ENCODE peak calls at places on chromosomes 13 and 19, in six cellular contexts. One of them, this sample, is unnamed.

GRCh38 chr19:13689050-13689449 is 75.3 kb upstream of the MRI1 start:
- DNase-seq in uterus: no peak
- DNase-seq in HCT116: peak
- DNase-seq in thoracic aorta: no peak
- DNase-seq in trophoblast cell: no peak
- DNase-seq in osteoblast: no peak
- DNase-seq in this sample: no peak

GRCh38 chr13:21037656-21038055 is 23.7 kb downstream of the LATS2 start:
- DNase-seq in uterus: no peak
- DNase-seq in HCT116: no peak
- DNase-seq in thoracic aorta: no peak
- DNase-seq in trophoblast cell: no peak
- DNase-seq in osteoblast: no peak
- DNase-seq in this sample: no peak

GRCh38 chr19:51440846-51441409 is 17.3 kb downstream of the SIGLEC8 start:
- DNase-seq in uterus: no peak
- DNase-seq in HCT116: no peak
- DNase-seq in thoracic aorta: no peak
- DNase-seq in trophoblast cell: no peak
- DNase-seq in osteoblast: no peak
- DNase-seq in this sample: no peak

GRCh38 chr13:37011788-37012187 is 11.2 kb downstream of the EXOSC8 start:
- DNase-seq in uterus: no peak
- DNase-seq in HCT116: no peak
- DNase-seq in thoracic aorta: no peak
- DNase-seq in trophoblast cell: no peak
- DNase-seq in osteoblast: no peak
- DNase-seq in this sample: no peak

GRCh38 chr19:18000981-18001836 is 6.8 kb upstream of the ARRDC2 start:
- DNase-seq in uterus: peak
- DNase-seq in HCT116: peak
- DNase-seq in thoracic aorta: peak
- DNase-seq in trophoblast cell: peak
- DNase-seq in osteoblast: peak
- DNase-seq in this sample: peak

GRCh38 chr19:41302624-41303351 is 7.2 kb upstream of the CCDC97 start:
- DNase-seq in uterus: no peak
- DNase-seq in HCT116: no peak
- DNase-seq in thoracic aorta: no peak
- DNase-seq in trophoblast cell: no peak
- DNase-seq in osteoblast: no peak
- DNase-seq in this sample: no peak

GRCh38 chr19:16066611-16067104 is 9.6 kb upstream of the TPM4 start:
- DNase-seq in uterus: peak
- DNase-seq in HCT116: peak
- DNase-seq in thoracic aorta: no peak
- DNase-seq in trophoblast cell: peak
- DNase-seq in osteoblast: peak
- DNase-seq in this sample: no peak

GRCh38 chr19:31064486-31064885 is 284.8 kb downstream of the TSHZ3 start:
- DNase-seq in uterus: no peak
- DNase-seq in HCT116: no peak
- DNase-seq in thoracic aorta: no peak
- DNase-seq in trophoblast cell: no peak
- DNase-seq in osteoblast: no peak
- DNase-seq in this sample: no peak

GRCh38 chr19:2983351-2984195 is 6.2 kb downstream of the TLE6 start:
- DNase-seq in uterus: peak
- DNase-seq in HCT116: no peak
- DNase-seq in thoracic aorta: no peak
- DNase-seq in trophoblast cell: peak
- DNase-seq in osteoblast: peak
- DNase-seq in this sample: no peak

GRCh38 chr19:37867831-37868230 is 38.6 kb downstream of the WDR87 start:
- DNase-seq in uterus: no peak
- DNase-seq in HCT116: no peak
- DNase-seq in thoracic aorta: no peak
- DNase-seq in trophoblast cell: no peak
- DNase-seq in osteoblast: no peak
- DNase-seq in this sample: no peak

GRCh38 chr19:14023404-14024235 is 4.3 kb upstream of the RLN3 start:
- DNase-seq in uterus: peak
- DNase-seq in HCT116: no peak
- DNase-seq in thoracic aorta: no peak
- DNase-seq in trophoblast cell: no peak
- DNase-seq in osteoblast: peak
- DNase-seq in this sample: no peak

GRCh38 chr19:18282021-18282787 is 782 bp upstream of the JUND start:
- DNase-seq in uterus: no peak
- DNase-seq in HCT116: no peak
- DNase-seq in thoracic aorta: peak
- DNase-seq in trophoblast cell: no peak
- DNase-seq in osteoblast: no peak
- DNase-seq in this sample: peak

GRCh38 chr13:81987677-81988357 is 1646.9 kb upstream of the SPRY2 start:
- DNase-seq in uterus: no peak
- DNase-seq in HCT116: no peak
- DNase-seq in thoracic aorta: no peak
- DNase-seq in trophoblast cell: no peak
- DNase-seq in osteoblast: no peak
- DNase-seq in this sample: no peak

GRCh38 chr13:87872813-87873212 is 201.6 kb downstream of the SLITRK5 start:
- DNase-seq in uterus: no peak
- DNase-seq in HCT116: no peak
- DNase-seq in thoracic aorta: no peak
- DNase-seq in trophoblast cell: no peak
- DNase-seq in osteoblast: no peak
- DNase-seq in this sample: no peak

GRCh38 chr13:58085819-58086218 is 454.3 kb downstream of the PCDH17 start:
- DNase-seq in uterus: no peak
- DNase-seq in HCT116: no peak
- DNase-seq in thoracic aorta: no peak
- DNase-seq in trophoblast cell: no peak
- DNase-seq in osteoblast: no peak
- DNase-seq in this sample: no peak

GRCh38 chr19:49613374-49613773 is 22.4 kb downstream of the PRR12 start:
- DNase-seq in uterus: no peak
- DNase-seq in HCT116: no peak
- DNase-seq in thoracic aorta: no peak
- DNase-seq in trophoblast cell: no peak
- DNase-seq in osteoblast: peak
- DNase-seq in this sample: no peak

GRCh38 chr19:48625891-48626327 is 6.6 kb downstream of the SPHK2 start:
- DNase-seq in uterus: no peak
- DNase-seq in HCT116: no peak
- DNase-seq in thoracic aorta: no peak
- DNase-seq in trophoblast cell: no peak
- DNase-seq in osteoblast: no peak
- DNase-seq in this sample: no peak

GRCh38 chr13:50012396-50013169 is 2.7 kb upstream of the KCNRG start:
- DNase-seq in uterus: no peak
- DNase-seq in HCT116: no peak
- DNase-seq in thoracic aorta: no peak
- DNase-seq in trophoblast cell: no peak
- DNase-seq in osteoblast: no peak
- DNase-seq in this sample: no peak

GRCh38 chr13:97257800-97258799 is 36.0 kb downstream of the MBNL2 start:
- DNase-seq in uterus: peak
- DNase-seq in HCT116: peak
- DNase-seq in thoracic aorta: peak
- DNase-seq in trophoblast cell: peak
- DNase-seq in osteoblast: peak
- DNase-seq in this sample: no peak

GRCh38 chr19:12527034-12527836 is 24.0 kb downstream of the ZNF564 start:
- DNase-seq in uterus: no peak
- DNase-seq in HCT116: no peak
- DNase-seq in thoracic aorta: no peak
- DNase-seq in trophoblast cell: no peak
- DNase-seq in osteoblast: no peak
- DNase-seq in this sample: no peak

GRCh38 chr19:3263866-3264265 is 39.4 kb downstream of the CELF5 start:
- DNase-seq in uterus: no peak
- DNase-seq in HCT116: no peak
- DNase-seq in thoracic aorta: no peak
- DNase-seq in trophoblast cell: no peak
- DNase-seq in osteoblast: peak
- DNase-seq in this sample: no peak

GRCh38 chr13:64362564-64362963 is 2867.6 kb downstream of the PCDH9 start:
- DNase-seq in uterus: no peak
- DNase-seq in HCT116: no peak
- DNase-seq in thoracic aorta: no peak
- DNase-seq in trophoblast cell: no peak
- DNase-seq in osteoblast: no peak
- DNase-seq in this sample: no peak

GRCh38 chr19:38351865-38352395 is 16.3 kb downstream of the CATSPERG start:
- DNase-seq in uterus: no peak
- DNase-seq in HCT116: no peak
- DNase-seq in thoracic aorta: no peak
- DNase-seq in trophoblast cell: no peak
- DNase-seq in osteoblast: no peak
- DNase-seq in this sample: no peak

GRCh38 chr13:57925250-57925649 is 293.7 kb downstream of the PCDH17 start:
- DNase-seq in uterus: no peak
- DNase-seq in HCT116: no peak
- DNase-seq in thoracic aorta: no peak
- DNase-seq in trophoblast cell: no peak
- DNase-seq in osteoblast: no peak
- DNase-seq in this sample: no peak

GRCh38 chr19:11338164-11338563 is 1.3 kb downstream of the RAB3D start:
- DNase-seq in uterus: no peak
- DNase-seq in HCT116: no peak
- DNase-seq in thoracic aorta: no peak
- DNase-seq in trophoblast cell: no peak
- DNase-seq in osteoblast: no peak
- DNase-seq in this sample: no peak

GRCh38 chr19:48329167-48329891 is 4.0 kb downstream of the EMP3 start:
- DNase-seq in uterus: peak
- DNase-seq in HCT116: no peak
- DNase-seq in thoracic aorta: no peak
- DNase-seq in trophoblast cell: no peak
- DNase-seq in osteoblast: peak
- DNase-seq in this sample: no peak

GRCh38 chr19:19207637-19208582 is 3.8 kb upstream of the NCAN start:
- DNase-seq in uterus: no peak
- DNase-seq in HCT116: no peak
- DNase-seq in thoracic aorta: no peak
- DNase-seq in trophoblast cell: no peak
- DNase-seq in osteoblast: peak
- DNase-seq in this sample: no peak

GRCh38 chr19:34336781-34337271 is 28.2 kb upstream of the GPI start:
- DNase-seq in uterus: no peak
- DNase-seq in HCT116: peak
- DNase-seq in thoracic aorta: no peak
- DNase-seq in trophoblast cell: no peak
- DNase-seq in osteoblast: no peak
- DNase-seq in this sample: no peak

GRCh38 chr13:41639955-41640780 is 182.8 kb downstream of the RGCC start:
- DNase-seq in uterus: peak
- DNase-seq in HCT116: no peak
- DNase-seq in thoracic aorta: no peak
- DNase-seq in trophoblast cell: no peak
- DNase-seq in osteoblast: no peak
- DNase-seq in this sample: no peak

GRCh38 chr19:33297401-33298145 is 4.8 kb downstream of the CEBPA start:
- DNase-seq in uterus: peak
- DNase-seq in HCT116: no peak
- DNase-seq in thoracic aorta: no peak
- DNase-seq in trophoblast cell: peak
- DNase-seq in osteoblast: peak
- DNase-seq in this sample: no peak
- H3K27ac ChIP-seq in uterus: no peak
- H3K27ac ChIP-seq in HCT116: no peak
- H3K27ac ChIP-seq in thoracic aorta: no peak
- H3K27ac ChIP-seq in trophoblast cell: peak
- H3K27ac ChIP-seq in osteoblast: no peak
- H3K27ac ChIP-seq in this sample: peak

DNA sequence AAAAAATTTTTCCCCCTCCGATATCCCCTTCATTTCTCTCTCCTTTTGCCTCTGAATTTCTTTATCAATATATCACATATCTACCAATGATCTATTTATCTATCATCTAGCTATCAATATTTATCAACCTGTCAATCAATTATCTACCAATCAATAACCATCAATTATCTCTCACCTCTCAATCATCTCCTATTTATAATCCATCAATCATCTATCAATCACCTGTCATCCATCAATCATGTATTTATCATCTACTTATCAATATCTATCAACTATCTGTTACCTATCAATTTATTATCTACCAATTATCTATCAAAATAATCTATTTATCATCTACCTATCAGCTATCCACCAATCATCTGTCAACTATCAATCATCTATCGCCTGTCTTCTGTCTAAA is 17.1 kb downstream of the MBD3L1 start:
- DNase-seq in uterus: no peak
- DNase-seq in HCT116: no peak
- DNase-seq in thoracic aorta: no peak
- DNase-seq in trophoblast cell: no peak
- DNase-seq in osteoblast: peak
- DNase-seq in this sample: no peak
- H3K27ac ChIP-seq in uterus: no peak
- H3K27ac ChIP-seq in HCT116: no peak
- H3K27ac ChIP-seq in thoracic aorta: no peak
- H3K27ac ChIP-seq in trophoblast cell: no peak
- H3K27ac ChIP-seq in osteoblast: no peak
- H3K27ac ChIP-seq in this sample: no peak

GRCh38 chr13:99059498-99060070 is 81.7 kb upstream of the DOCK9 start:
- DNase-seq in uterus: no peak
- DNase-seq in HCT116: no peak
- DNase-seq in thoracic aorta: no peak
- DNase-seq in trophoblast cell: no peak
- DNase-seq in osteoblast: no peak
- DNase-seq in this sample: no peak

GRCh38 chr13:99056381-99057014 is 78.6 kb upstream of the DOCK9 start:
- DNase-seq in uterus: no peak
- DNase-seq in HCT116: no peak
- DNase-seq in thoracic aorta: no peak
- DNase-seq in trophoblast cell: no peak
- DNase-seq in osteoblast: no peak
- DNase-seq in this sample: no peak

GRCh38 chr13:99055286-99056073 is 77.6 kb upstream of the DOCK9 start:
- DNase-seq in uterus: no peak
- DNase-seq in HCT116: no peak
- DNase-seq in thoracic aorta: no peak
- DNase-seq in trophoblast cell: no peak
- DNase-seq in osteoblast: no peak
- DNase-seq in this sample: no peak

GRCh38 chr13:99058527-99059495 is 80.9 kb upstream of the DOCK9 start:
- DNase-seq in uterus: no peak
- DNase-seq in HCT116: no peak
- DNase-seq in thoracic aorta: no peak
- DNase-seq in trophoblast cell: no peak
- DNase-seq in osteoblast: no peak
- DNase-seq in this sample: no peak

GRCh38 chr13:99057310-99057975 is 79.6 kb upstream of the DOCK9 start:
- DNase-seq in uterus: peak
- DNase-seq in HCT116: no peak
- DNase-seq in thoracic aorta: no peak
- DNase-seq in trophoblast cell: no peak
- DNase-seq in osteoblast: no peak
- DNase-seq in this sample: no peak
- H3K27ac ChIP-seq in uterus: peak
- H3K27ac ChIP-seq in HCT116: no peak
- H3K27ac ChIP-seq in thoracic aorta: no peak
- H3K27ac ChIP-seq in trophoblast cell: peak
- H3K27ac ChIP-seq in osteoblast: no peak
- H3K27ac ChIP-seq in this sample: peak

GRCh38 chr13:66114127-66114526 is 1116.0 kb downstream of the PCDH9 start:
- DNase-seq in uterus: no peak
- DNase-seq in HCT116: no peak
- DNase-seq in thoracic aorta: no peak
- DNase-seq in trophoblast cell: no peak
- DNase-seq in osteoblast: no peak
- DNase-seq in this sample: no peak
- H3K27ac ChIP-seq in uterus: no peak
- H3K27ac ChIP-seq in HCT116: no peak
- H3K27ac ChIP-seq in thoracic aorta: no peak
- H3K27ac ChIP-seq in trophoblast cell: no peak
- H3K27ac ChIP-seq in osteoblast: no peak
- H3K27ac ChIP-seq in this sample: no peak